ENCODE peak calls at places on chromosome 7, in seven cellular contexts. C is stomach, T is transverse colon, W is suprapubic skin, D is A549, Q is ovary, L is adrenal gland. Z is an unnamed sample. For H3K4me1, the result is how much of the 10 kb centered on the place peaks cover.

GRCh38 chr7:92260248-92260781 is 14.5 kb downstream of the ANKIB1 start:
- DNase-seq in T (no peak), W (no peak), L (no peak), D (peak), Q (no peak), C (no peak), Z (no peak)

GRCh38 chr7:134645935-134646334 is 718 bp upstream of the BPGM start:
- DNase-seq in C (no peak), L (no peak), D (no peak), Q (no peak), W (no peak), T (no peak), Z (no peak)

GRCh38 chr7:79652619-79653018 is 199.2 kb upstream of the MAGI2 start:
- DNase-seq in W (no peak), L (no peak), C (no peak), T (no peak), Q (no peak), D (no peak), Z (no peak)

GRCh38 chr7:55509322-55509721 is 63.0 kb downstream of the VOPP1 start:
- DNase-seq in C (no peak), Q (no peak), T (no peak), W (no peak), D (no peak), L (no peak), Z (no peak)

GRCh38 chr7:34596887-34597286 is 61.1 kb upstream of the NPSR1 start:
- DNase-seq in L (no peak), C (no peak), T (no peak), D (peak), W (no peak), Q (no peak), Z (peak)

GRCh38 chr7:142797342-142797798 is 26.6 kb downstream of the PRSS2 start:
- DNase-seq in D (no peak), C (no peak), T (no peak), W (peak), L (peak), Q (no peak), Z (no peak)

GRCh38 chr7:44634839-44635591 is 28.6 kb downstream of the OGDH start:
- DNase-seq in T (peak), Q (no peak), C (peak), W (no peak), L (peak), D (no peak), Z (peak)

GRCh38 chr7:129828989-129829676 is 123.6 kb downstream of the UBE2H start:
- DNase-seq in C (no peak), L (peak), D (no peak), Q (no peak), T (no peak), W (no peak), Z (no peak)

GRCh38 chr7:122676466-122676865 is 22.5 kb downstream of the RNF133 start:
- DNase-seq in Q (no peak), D (no peak), L (no peak), T (no peak), W (no peak), C (no peak), Z (no peak)

GRCh38 chr7:75732764-75733630 is 5.7 kb downstream of the HIP1 start:
- DNase-seq in C (no peak), Q (no peak), D (peak), W (no peak), L (no peak), T (no peak), Z (no peak)

GRCh38 chr7:20931739-20932138 is 145.1 kb upstream of the SP8 start:
- DNase-seq in W (no peak), L (no peak), T (no peak), D (no peak), Q (no peak), C (no peak), Z (no peak)

GRCh38 chr7:32588657-32589056 is 93.4 kb downstream of the AVL9 start:
- DNase-seq in C (no peak), Q (no peak), L (peak), W (no peak), D (peak), T (no peak), Z (no peak)

GRCh38 chr7:94449151-94449725 is 54.5 kb downstream of the COL1A2 start:
- DNase-seq in W (no peak), C (no peak), T (no peak), D (peak), Q (no peak), L (no peak), Z (no peak)

GRCh38 chr7:150803161-150803860 is 2.7 kb downstream of the TMEM176A start:
- DNase-seq in L (no peak), T (peak), W (no peak), Q (no peak), D (no peak), C (no peak), Z (no peak)

GRCh38 chr7:150801946-150802771 is 1.6 kb downstream of the TMEM176A start:
- DNase-seq in D (no peak), Q (no peak), C (no peak), W (no peak), T (peak), L (no peak), Z (no peak)

GRCh38 chr7:150799741-150800575 is at the start of gene TMEM176B:
- DNase-seq in W (no peak), T (peak), D (no peak), C (no peak), Q (peak), L (no peak), Z (no peak)

GRCh38 chr7:150800576-150801241 is at the start of gene TMEM176A:
- DNase-seq in D (no peak), Q (peak), T (peak), C (no peak), W (no peak), L (no peak), Z (no peak)

DNA sequence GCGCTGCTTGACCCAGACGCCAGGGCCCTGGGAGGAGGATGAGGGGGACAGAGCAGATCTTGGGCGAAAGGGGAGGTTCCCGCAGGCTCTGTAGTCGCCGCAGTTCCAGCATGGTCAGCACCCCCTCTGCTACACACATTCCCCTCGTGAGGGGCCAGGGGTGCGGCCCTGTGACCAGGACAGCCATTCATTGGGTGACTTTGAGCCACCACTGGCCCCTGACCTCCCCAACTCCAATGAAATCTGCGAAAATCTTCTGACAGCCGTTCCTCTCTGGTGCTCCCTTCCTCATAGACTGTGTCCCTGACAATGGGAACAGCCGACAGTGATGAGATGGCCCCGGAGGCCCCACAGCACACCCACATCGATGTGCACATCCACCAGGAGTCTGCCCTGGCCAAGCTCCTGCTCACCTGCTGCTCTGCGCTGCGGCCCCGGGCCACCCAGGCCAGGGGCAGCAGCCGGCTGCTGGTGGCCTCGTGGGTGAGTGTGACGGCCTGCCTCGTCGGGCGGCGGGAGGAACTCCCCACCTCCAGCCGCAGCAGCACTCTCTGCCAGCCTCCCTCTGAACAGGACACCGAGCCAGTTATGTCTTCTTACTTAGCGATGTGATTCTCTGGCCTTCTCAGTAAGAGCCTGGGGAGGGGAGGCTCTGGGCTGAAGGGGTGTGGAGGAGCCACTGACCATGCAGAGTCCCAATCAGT is 825 bp downstream of the TMEM176A start:
- DNase-seq in L (no peak), D (no peak), W (no peak), Q (peak), C (no peak), T (peak), Z (no peak)
- TF ChIP-seq CTCF in L (no peak), D (no peak), W (no peak), Q (no peak), C (no peak), T (no peak), Z (no peak)

DNA sequence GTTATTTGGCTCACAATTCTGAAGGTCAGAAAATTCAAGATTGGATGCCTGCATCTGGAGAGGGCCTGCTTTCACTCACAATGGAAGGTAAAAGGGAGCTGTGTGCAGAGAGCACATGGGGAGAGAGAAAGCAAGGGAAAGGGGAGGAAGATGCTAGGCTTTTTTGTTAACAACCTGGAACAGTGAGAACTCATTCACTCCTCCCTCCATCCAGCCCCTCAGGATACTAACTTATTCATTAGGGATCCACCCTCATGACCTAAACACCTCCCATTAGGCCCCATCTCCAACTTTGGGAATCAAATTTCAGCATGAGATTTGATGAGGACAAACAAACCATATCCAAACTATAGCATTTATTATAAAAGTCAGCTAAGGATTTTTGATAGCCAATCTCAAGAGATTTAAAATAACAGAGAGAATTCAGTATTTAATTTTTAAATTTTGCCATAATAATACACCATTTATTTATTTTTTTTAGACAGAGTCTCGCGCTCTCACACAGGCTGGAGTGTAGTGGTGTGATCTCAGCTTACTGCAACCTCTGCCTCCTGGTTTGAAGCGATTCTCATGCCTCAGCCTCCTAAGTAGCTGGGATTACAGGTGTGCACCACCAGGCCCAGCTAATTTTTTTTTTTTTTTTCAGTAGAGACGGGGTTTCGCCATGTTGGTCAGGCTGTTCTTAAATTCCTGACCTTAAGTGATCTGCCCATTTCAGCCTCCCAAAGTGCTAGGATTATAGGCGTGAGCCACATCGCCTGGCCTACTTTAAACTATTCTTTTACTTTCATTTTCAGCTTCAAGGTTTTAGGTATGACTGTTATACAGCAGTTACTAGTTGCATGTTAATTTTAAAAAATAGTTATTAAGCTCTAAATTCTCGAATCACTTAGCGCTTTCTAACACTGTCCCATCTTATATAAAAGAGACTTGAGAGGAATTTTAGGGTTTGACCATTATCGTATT is 20.3 kb upstream of the ETV1 start:
- DNase-seq in T (no peak), Q (no peak), D (no peak), L (no peak), C (no peak), W (no peak), Z (no peak)
- H3K4me1 ChIP-seq in T (under half), Q (under half), D (under half), L (under half), C (under half), W (under half), Z (under half)

GRCh38 chr7:11668727-11669126 is 163.3 kb downstream of the THSD7A start:
- DNase-seq in D (no peak), C (no peak), Q (no peak), T (no peak), L (no peak), W (no peak), Z (no peak)
- TF ChIP-seq POLR2A in D (no peak), C (no peak), Q (no peak), T (no peak), L (no peak), W (no peak), Z (no peak)

GRCh38 chr7:109206196-109206595 is 636.5 kb downstream of the DNAJB9 start:
- DNase-seq in W (no peak), T (no peak), L (no peak), C (no peak), D (no peak), Q (no peak), Z (no peak)
- TF ChIP-seq CTCF in W (no peak), T (no peak), L (no peak), C (no peak), D (no peak), Q (no peak), Z (no peak)